ENCODE peak calls at places on chromosomes 5 and 9, in four cellular contexts. H is stimulated activated CD4-positive, alpha-beta T cell treated with anti-CD3 and anti-CD28 coated beads, Interleukin-15, amount 100 ng/mL, for 24 hours; Q is cardiac fibroblast; G is fibroblast of pulmonary artery. Z is an unnamed sample.

GRCh38 chr9:8858250-8859161 is 1058.9 kb upstream of the DMAC1 start:
- DNase-seq in H (no peak), Q (peak; percentile 1), G (no peak), Z (no peak)

GRCh38 chr5:131377785-131378325 is 114.0 kb downstream of the CDC42SE2 start:
- DNase-seq in G (peak; percentile 59), H (no peak), Q (peak; percentile 69), Z (no peak)

GRCh38 chr9:87557996-87558395 is 60.3 kb downstream of the DAPK1 start:
- DNase-seq in G (peak; percentile 72), H (no peak), Q (peak; percentile 24), Z (peak; percentile 14)

GRCh38 chr5:133446440-133446839 is 165.9 kb downstream of the FSTL4 start:
- DNase-seq in Q (no peak), H (no peak), G (no peak), Z (no peak)

GRCh38 chr5:143497749-143498148 is 94.3 kb upstream of the NR3C1 start:
- DNase-seq in G (no peak), Q (no peak), H (no peak), Z (no peak)

GRCh38 chr9:107154291-107154690 is 128.8 kb upstream of the RAD23B start:
- DNase-seq in H (no peak), G (no peak), Q (no peak), Z (no peak)

GRCh38 chr9:3251309-3251708 is 274.5 kb downstream of the RFX3 start:
- DNase-seq in H (no peak), G (no peak), Q (no peak), Z (no peak)

GRCh38 chr5:123868267-123868666 is 356.3 kb downstream of the CSNK1G3 start:
- DNase-seq in Q (no peak), H (no peak), G (no peak), Z (no peak)

GRCh38 chr9:35905912-35906679 is at the start of gene HRCT1:
- DNase-seq in G (peak; percentile 97), H (no peak), Q (peak; percentile 96), Z (no peak)

GRCh38 chr5:76582252-76583162 is 40.7 kb downstream of the F2RL2 start:
- DNase-seq in Q (peak; percentile 34), H (peak; percentile 47), G (peak; percentile 39), Z (peak; percentile 46)

GRCh38 chr5:68033961-68034581 is 181.5 kb upstream of the PIK3R1 start:
- DNase-seq in H (no peak), G (peak; percentile 84), Q (peak; percentile 52), Z (no peak)

GRCh38 chr9:33294670-33295432 is 4.5 kb downstream of the NFX1 start:
- DNase-seq in G (no peak), Q (no peak), H (no peak), Z (no peak)

GRCh38 chr9:95017661-95018060 is 291.2 kb downstream of the AOPEP start:
- DNase-seq in Q (no peak), G (no peak), H (no peak), Z (no peak)

GRCh38 chr9:36398745-36399144 is 1.3 kb downstream of the RNF38 start:
- DNase-seq in Q (peak; percentile 77), H (no peak), G (peak; percentile 43), Z (peak; percentile 27)

GRCh38 chr5:42991477-42992034 is 48.6 kb downstream of the ANXA2R start:
- DNase-seq in Q (no peak), G (no peak), H (no peak), Z (no peak)

GRCh38 chr5:39253211-39253610 is 33.8 kb upstream of the FYB1 start:
- DNase-seq in H (no peak), Q (peak; percentile 66), G (peak; percentile 36), Z (no peak)

GRCh38 chr5:109224276-109224675 is 185.5 kb downstream of the PJA2 start:
- DNase-seq in H (no peak), Q (no peak), G (no peak), Z (no peak)

GRCh38 chr9:137878957-137879555 is 1.5 kb downstream of the CACNA1B start:
- DNase-seq in Q (no peak), H (no peak), G (no peak), Z (no peak)

GRCh38 chr9:134943836-134944235 is 26.1 kb upstream of the FCN1 start:
- DNase-seq in G (no peak), Q (no peak), H (no peak), Z (no peak)

GRCh38 chr9:105264380-105264779 is 19.9 kb downstream of the SLC44A1 start:
- DNase-seq in H (peak; percentile 5), G (no peak), Q (peak; percentile 60), Z (peak; percentile 25)

GRCh38 chr5:10904862-10905432 is 143.9 kb upstream of the DAP start:
- DNase-seq in G (no peak), Q (no peak), H (no peak), Z (no peak)